ENCODE peak calls at places on chromosomes 3 and 15, in four cellular contexts. S, O, X and P are unnamed samples.

GRCh38 chr15:76203346-76203745 is 107.9 kb downstream of the ETFA start:
- DNase-seq in S (no peak), O (no peak), X (no peak), P (no peak)

GRCh38 chr3:194327030-194327413 is 24.1 kb downstream of the CPN2 start:
- DNase-seq in S (no peak), O (no peak), X (no peak), P (no peak)

GRCh38 chr15:50137330-50137761 is 18.3 kb upstream of the ATP8B4 start:
- DNase-seq in S (peak; percentile 65), O (peak; percentile 62), X (peak; percentile 56), P (no peak)

GRCh38 chr15:78909791-78910228 is 35.0 kb downstream of the CTSH start:
- DNase-seq in S (peak; percentile 47), O (peak; percentile 63), X (no peak), P (no peak)

GRCh38 chr15:29382862-29383261 is 113.2 kb upstream of the NSMCE3 start:
- DNase-seq in S (no peak), O (no peak), X (no peak), P (no peak)

GRCh38 chr3:31550452-31551251 is 17.9 kb downstream of the STT3B start:
- DNase-seq in S (peak; percentile 43), O (peak; percentile 53), X (no peak), P (no peak)

GRCh38 chr3:138774529-138775253 is 60.0 kb downstream of the PIK3CB start:
- DNase-seq in S (peak; percentile 98), O (peak; percentile 99), X (peak; percentile 99), P (no peak)

GRCh38 chr15:90025461-90026033 is 24.4 kb downstream of the ZNF710 start:
- DNase-seq in S (no peak), O (no peak), X (no peak), P (no peak)

GRCh38 chr3:136543385-136543784 is 208.8 kb downstream of the STAG1 start:
- DNase-seq in S (peak; percentile 61), O (peak; percentile 61), X (no peak), P (no peak)

GRCh38 chr3:155304394-155304793 is 10.9 kb upstream of the STRIT1 start:
- DNase-seq in S (no peak), O (no peak), X (no peak), P (no peak)

GRCh38 chr3:130963878-130964277 is 62.7 kb downstream of the ASTE1 start:
- DNase-seq in S (peak; percentile 93), O (peak; percentile 95), X (peak; percentile 71), P (no peak)

GRCh38 chr3:65604863-65605526 is 433.7 kb downstream of the MAGI1 start:
- DNase-seq in S (peak; percentile 64), O (peak; percentile 81), X (no peak), P (no peak)

GRCh38 chr3:72346526-72346926 is 501.7 kb downstream of the SHQ1 start:
- DNase-seq in S (peak; percentile 96), O (peak; percentile 98), X (peak; percentile 80), P (peak; percentile 89)

GRCh38 chr3:126155819-126156218 is 24.6 kb downstream of the ALDH1L1 start:
- DNase-seq in S (no peak), O (no peak), X (no peak), P (no peak)

GRCh38 chr15:101047301-101047781 is 128.2 kb downstream of the LRRK1 start:
- DNase-seq in S (no peak), O (peak; percentile 31), X (no peak), P (peak; percentile 52)

GRCh38 chr3:139355502-139355901 is 11.7 kb downstream of the MRPS22 start:
- DNase-seq in S (peak; percentile 41), O (peak; percentile 48), X (no peak), P (no peak)

GRCh38 chr3:48621461-48621869 is at the start of gene TMEM89:
- DNase-seq in S (no peak), O (no peak), X (no peak), P (no peak)

GRCh38 chr15:90620379-90621134 is 90.8 kb downstream of the CRTC3 start:
- DNase-seq in S (no peak), O (peak; percentile 21), X (no peak), P (no peak)

GRCh38 chr3:197958346-197958745 is 1.7 kb upstream of the LMLN start:
- DNase-seq in S (no peak), O (no peak), X (no peak), P (no peak)

GRCh38 chr15:91032919-91033803 is 10.8 kb upstream of the VPS33B start:
- DNase-seq in S (peak; percentile 29), O (peak; percentile 41), X (no peak), P (peak; percentile 43)

GRCh38 chr15:96410175-96411055 is 79.9 kb downstream of the NR2F2 start:
- DNase-seq in S (no peak), O (no peak), X (no peak), P (no peak)